ENCODE peak calls at places on chromosome 2, in ten cellular contexts. W is fibroblast of mammary gland, U is foreskin fibroblast, T is GM12865, Y is kidney epithelial cell, L is HL-60, H is AG10803, C is IMR-90, N is ovary, S is NB4. A is an unnamed sample.

GRCh38 chr2:127857494-127857818 is 499 bp downstream of the POLR2D start:
- DNase-seq in W (peak), U (no peak), T (peak), Y (no peak), L (no peak), H (no peak), C (no peak), N (no peak), S (peak), A (no peak)

GRCh38 chr2:232980683-232981082 is 32.4 kb downstream of the NGEF start:
- DNase-seq in W (peak), U (peak), T (no peak), Y (no peak), L (no peak), H (no peak), C (peak), N (no peak), S (peak), A (no peak)

GRCh38 chr2:176392125-176392704 is 123.0 kb downstream of the MTX2 start:
- DNase-seq in W (no peak), U (no peak), T (no peak), Y (no peak), L (no peak), H (peak), C (peak), N (no peak), S (no peak), A (peak)

GRCh38 chr2:149768320-149768799 is 180.8 kb upstream of the MMADHC start:
- DNase-seq in W (peak), U (peak), T (no peak), Y (no peak), L (no peak), H (peak), C (peak), N (no peak), S (no peak), A (peak)

GRCh38 chr2:9779572-9780264 is 63.6 kb upstream of the TAF1B start:
- DNase-seq in W (no peak), U (no peak), T (peak), Y (no peak), L (no peak), H (no peak), C (no peak), N (no peak), S (peak), A (no peak)

GRCh38 chr2:128472789-128473174 is 154.1 kb upstream of the HS6ST1 start:
- DNase-seq in W (peak), U (peak), T (peak), Y (no peak), L (no peak), H (peak), C (peak), N (no peak), S (no peak), A (peak)

GRCh38 chr2:233225230-233226068 is 26.0 kb upstream of the ATG16L1 start:
- DNase-seq in W (peak), U (no peak), T (peak), Y (no peak), L (no peak), H (no peak), C (no peak), N (no peak), S (no peak), A (no peak)

GRCh38 chr2:149080964-149081363 is 42.5 kb downstream of the LYPD6B start:
- DNase-seq in W (no peak), U (no peak), T (no peak), Y (no peak), L (no peak), H (no peak), C (no peak), N (no peak), S (peak), A (no peak)

GRCh38 chr2:179410552-179411356 is 146.1 kb upstream of the SESTD1 start:
- DNase-seq in W (peak), U (peak), T (peak), Y (no peak), L (no peak), H (peak), C (peak), N (no peak), S (peak), A (peak)

GRCh38 chr2:234257859-234258561 is 207.5 kb downstream of the SPP2 start:
- DNase-seq in W (peak), U (peak), T (no peak), Y (peak), L (no peak), H (peak), C (peak), N (no peak), S (peak), A (peak)

GRCh38 chr2:26488463-26489212 is 10.7 kb upstream of the OTOF start:
- DNase-seq in W (no peak), U (no peak), T (no peak), Y (no peak), L (no peak), H (no peak), C (no peak), N (no peak), S (no peak), A (no peak)

GRCh38 chr2:98917031-98917459 is 19.0 kb downstream of the CRACDL start:
- DNase-seq in W (peak), U (peak), T (no peak), Y (peak), L (no peak), H (peak), C (peak), N (no peak), S (no peak), A (peak)

GRCh38 chr2:23426284-23426905 is 41.4 kb downstream of the KLHL29 start:
- DNase-seq in W (peak), U (peak), T (no peak), Y (no peak), L (no peak), H (peak), C (peak), N (no peak), S (no peak), A (peak)

GRCh38 chr2:41763091-41763490 is 284.7 kb upstream of the PKDCC start:
- DNase-seq in W (no peak), U (no peak), T (no peak), Y (no peak), L (no peak), H (no peak), C (no peak), N (no peak), S (no peak), A (no peak)

GRCh38 chr2:135066710-135067109 is 14.6 kb downstream of the RAB3GAP1 start:
- DNase-seq in W (peak), U (no peak), T (no peak), Y (no peak), L (no peak), H (peak), C (peak), N (no peak), S (no peak), A (peak)

GRCh38 chr2:26519396-26519991 is 41.6 kb upstream of the OTOF start:
- DNase-seq in W (no peak), U (no peak), T (no peak), Y (no peak), L (no peak), H (no peak), C (no peak), N (no peak), S (peak), A (no peak)

GRCh38 chr2:165646321-165646801 is 147.7 kb downstream of the GALNT3 start:
- DNase-seq in W (peak), U (peak), T (no peak), Y (no peak), L (no peak), H (peak), C (no peak), N (no peak), S (no peak), A (no peak)

GRCh38 chr2:236319036-236319435 is 54.8 kb upstream of the ASB18 start:
- DNase-seq in W (no peak), U (no peak), T (no peak), Y (no peak), L (no peak), H (no peak), C (no peak), N (no peak), S (no peak), A (no peak)

GRCh38 chr2:133293544-133294270 is 274.6 kb downstream of the NCKAP5 start:
- DNase-seq in W (no peak), U (peak), T (no peak), Y (peak), L (no peak), H (peak), C (peak), N (peak), S (no peak), A (peak)

GRCh38 chr2:64594563-64594989 is 59.1 kb downstream of the SERTAD2 start:
- DNase-seq in W (peak), U (peak), T (no peak), Y (no peak), L (no peak), H (peak), C (peak), N (no peak), S (no peak), A (no peak)

GRCh38 chr2:236590846-236591245 is 21.2 kb downstream of the ACKR3 start:
- DNase-seq in W (no peak), U (no peak), T (no peak), Y (no peak), L (no peak), H (no peak), C (no peak), N (no peak), S (no peak), A (no peak)

GRCh38 chr2:128260239-128261138 is 58.2 kb downstream of the HS6ST1 start:
- DNase-seq in W (peak), U (peak), T (no peak), Y (peak), L (no peak), H (peak), C (peak), N (no peak), S (no peak), A (peak)

GRCh38 chr2:239283288-239283945 is 117.4 kb downstream of the HDAC4 start:
- DNase-seq in W (no peak), U (no peak), T (no peak), Y (no peak), L (no peak), H (no peak), C (no peak), N (no peak), S (no peak), A (no peak)

DNA sequence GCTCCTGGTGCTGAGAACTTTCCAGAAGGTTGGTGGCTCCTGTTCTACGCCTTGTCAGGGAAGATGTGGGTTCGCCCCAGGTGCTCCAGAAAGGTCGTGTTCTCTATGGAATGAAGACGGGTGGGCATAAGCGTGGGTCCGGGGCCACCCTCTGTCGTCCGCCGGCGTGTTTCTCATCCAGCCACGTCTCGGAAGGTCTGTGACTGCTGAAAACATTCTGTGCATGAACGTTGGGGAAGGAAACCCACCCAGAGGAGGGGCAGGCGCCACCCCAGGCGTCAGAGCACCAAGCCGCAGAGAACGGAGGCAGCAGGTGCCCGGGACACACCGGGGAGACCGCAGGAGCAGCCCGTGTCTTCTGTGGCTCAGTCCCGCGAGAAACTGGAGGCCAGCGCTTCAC is 118.2 kb downstream of the RTP5 start:
- DNase-seq in W (no peak), U (no peak), T (no peak), Y (no peak), L (no peak), H (no peak), C (no peak), N (no peak), S (no peak), A (no peak)
- TF ChIP-seq CTCF in W (no peak), U (no peak), T (no peak), Y (no peak), L (no peak), H (no peak), C (no peak), N (no peak), S (no peak), A (no peak)

GRCh38 chr2:11118761-11119160 is 36.5 kb upstream of the SLC66A3 start:
- DNase-seq in W (no peak), U (peak), T (no peak), Y (no peak), L (no peak), H (peak), C (peak), N (no peak), S (no peak), A (no peak)

GRCh38 chr2:11122380-11122779 is 32.9 kb upstream of the SLC66A3 start:
- DNase-seq in W (no peak), U (no peak), T (no peak), Y (no peak), L (no peak), H (no peak), C (peak), N (no peak), S (peak), A (peak)

GRCh38 chr2:11121823-11122155 is 33.5 kb upstream of the SLC66A3 start:
- DNase-seq in W (no peak), U (no peak), T (no peak), Y (no peak), L (no peak), H (no peak), C (no peak), N (no peak), S (no peak), A (no peak)

GRCh38 chr2:11121099-11121822 is 34.0 kb upstream of the SLC66A3 start:
- DNase-seq in W (peak), U (peak), T (no peak), Y (no peak), L (no peak), H (peak), C (peak), N (no peak), S (peak), A (peak)

GRCh38 chr2:11117776-11118175 is 37.5 kb upstream of the SLC66A3 start:
- DNase-seq in W (no peak), U (no peak), T (no peak), Y (no peak), L (no peak), H (no peak), C (no peak), N (no peak), S (no peak), A (no peak)
- H3K4me3 ChIP-seq in W (no peak), U (no peak), T (no peak), Y (no peak), L (no peak), H (no peak), C (no peak), N (no peak), S (no peak), A (no peak)

GRCh38 chr2:217909156-217909820 is 93.5 kb downstream of the TNS1 start:
- DNase-seq in W (no peak), U (no peak), T (peak), Y (no peak), L (no peak), H (no peak), C (no peak), N (no peak), S (no peak), A (no peak)
- TF ChIP-seq CTCF in W (no peak), U (peak), T (no peak), Y (peak), L (no peak), H (no peak), C (no peak), N (no peak), S (no peak), A (peak)

GRCh38 chr2:16700566-16701259 is 35.1 kb upstream of the CYRIA start:
- DNase-seq in W (no peak), U (no peak), T (no peak), Y (no peak), L (peak), H (no peak), C (no peak), N (no peak), S (peak), A (no peak)
- H3K4me3 ChIP-seq in W (no peak), U (no peak), T (no peak), Y (no peak), L (no peak), H (no peak), C (no peak), N (no peak), S (no peak), A (no peak)